ENCODE peak calls at places on chromosome 18, in seven cellular contexts. R is NB4, B is SK-N-SH, I is psoas muscle, G is astrocyte of the spinal cord, N is colonic mucosa, J is A549. X is an unnamed sample.

GRCh38 chr18:27473359-27473758 is 288.3 kb upstream of the CHST9 start:
- DNase-seq in B (no peak), G (no peak), J (no peak), N (no peak), I (no peak), R (no peak), X (no peak)

GRCh38 chr18:30903566-30903965 is 139.0 kb downstream of the DSC3 start:
- DNase-seq in I (no peak), N (no peak), R (no peak), B (no peak), G (peak; percentile 84), J (no peak), X (no peak)

GRCh38 chr18:50748243-50749229 is 71.3 kb downstream of the MRO start:
- DNase-seq in R (no peak), G (no peak), J (no peak), B (no peak), I (no peak), N (no peak), X (no peak)

GRCh38 chr18:48894266-48894600 is 56.5 kb downstream of the SMAD7 start:
- DNase-seq in R (no peak), N (no peak), G (no peak), J (no peak), B (no peak), I (no peak), X (no peak)

GRCh38 chr18:21684731-21685130 is 19.8 kb downstream of the ABHD3 start:
- DNase-seq in B (no peak), R (no peak), G (no peak), N (no peak), I (no peak), J (no peak), X (no peak)

GRCh38 chr18:41490861-41491260 is 464.2 kb upstream of the PIK3C3 start:
- DNase-seq in J (no peak), G (no peak), N (no peak), I (no peak), R (no peak), B (no peak), X (no peak)

GRCh38 chr18:5895886-5896740 is 791 bp upstream of the TMEM200C start:
- DNase-seq in G (peak; percentile 77), J (no peak), R (no peak), I (peak; percentile 61), B (peak; percentile 72), N (no peak), X (no peak)

GRCh38 chr18:4020026-4020425 is 435.1 kb downstream of the DLGAP1 start:
- DNase-seq in I (no peak), B (no peak), R (no peak), J (no peak), N (no peak), G (no peak), X (no peak)

GRCh38 chr18:65906621-65907034 is 155.8 kb downstream of the CDH7 start:
- DNase-seq in B (no peak), R (no peak), I (no peak), J (no peak), N (peak; percentile 88), G (no peak), X (peak; percentile 67)

GRCh38 chr18:35289293-35290069 is 548 bp downstream of the ZSCAN30 start:
- DNase-seq in R (peak; percentile 25), J (no peak), I (no peak), B (peak; percentile 30), G (peak; percentile 5), N (peak; percentile 45), X (peak; percentile 52)

GRCh38 chr18:48993586-48993985 is 42.8 kb upstream of the SMAD7 start:
- DNase-seq in N (no peak), G (no peak), R (no peak), I (peak; percentile 55), J (no peak), B (no peak), X (no peak)

GRCh38 chr18:76937597-76937996 is 115.2 kb downstream of the ZNF236 start:
- DNase-seq in B (no peak), I (no peak), R (no peak), G (no peak), J (no peak), N (no peak), X (no peak)

GRCh38 chr18:49652841-49653240 is 91.0 kb downstream of the LIPG start:
- DNase-seq in R (no peak), J (no peak), G (no peak), I (no peak), B (no peak), N (no peak), X (no peak)

GRCh38 chr18:13437801-13438506 is 219.4 kb downstream of the LDLRAD4 start:
- DNase-seq in I (peak; percentile 9), J (no peak), R (no peak), B (no peak), G (no peak), N (no peak), X (peak; percentile 40)

GRCh38 chr18:78913830-78914585 is 65.6 kb upstream of the SALL3 start:
- DNase-seq in I (no peak), R (no peak), B (no peak), N (no peak), J (no peak), G (no peak), X (no peak)

GRCh38 chr18:48799724-48800315 is 150.9 kb downstream of the SMAD7 start:
- DNase-seq in B (no peak), N (peak; percentile 15), G (no peak), J (no peak), R (no peak), I (peak; percentile 18), X (no peak)

GRCh38 chr18:58335223-58335622 is 291.2 kb downstream of the NEDD4L start:
- DNase-seq in B (no peak), R (no peak), G (no peak), J (no peak), N (no peak), I (no peak), X (no peak)

GRCh38 chr18:52409732-52410131 is 69.7 kb downstream of the DCC start:
- DNase-seq in J (peak; percentile 1), R (peak; percentile 2), I (no peak), G (no peak), N (no peak), B (no peak), X (peak; percentile 8)

GRCh38 chr18:5546660-5547059 is 2.9 kb upstream of the EPB41L3 start:
- DNase-seq in R (peak; percentile 19), N (no peak), I (no peak), B (peak; percentile 33), J (no peak), G (peak; percentile 72), X (no peak)

GRCh38 chr18:8848541-8848940 is 143.2 kb downstream of the MTCL1 start:
- DNase-seq in G (no peak), I (no peak), R (no peak), J (no peak), N (no peak), B (no peak), X (no peak)

GRCh38 chr18:34222396-34223163 is 2.1 kb downstream of the NOL4 start:
- DNase-seq in G (peak; percentile 9), I (peak; percentile 51), N (peak; percentile 22), B (peak; percentile 64), J (no peak), R (no peak), X (no peak)

GRCh38 chr18:34223164-34223892 is 1.4 kb downstream of the NOL4 start:
- DNase-seq in B (peak; percentile 57), N (peak; percentile 21), R (no peak), I (no peak), J (no peak), G (peak; percentile 9), X (no peak)

GRCh38 chr18:34225218-34225553 is 473 bp upstream of the NOL4 start:
- DNase-seq in N (no peak), G (no peak), B (no peak), R (no peak), I (no peak), J (no peak), X (no peak)

GRCh38 chr18:34223893-34224422 is 755 bp downstream of the NOL4 start:
- DNase-seq in I (no peak), R (no peak), N (no peak), B (peak; percentile 40), G (peak; percentile 5), J (no peak), X (no peak)

GRCh38 chr18:34224423-34225217 is at the start of gene NOL4:
- DNase-seq in R (no peak), N (peak; percentile 71), I (no peak), B (peak; percentile 89), J (no peak), G (peak; percentile 60), X (peak; percentile 60)
- H3K4me3 ChIP-seq in R (no peak within 1 kb of the TSS), N (peak within 1 kb of the TSS; percentile 42), I (peak within 1 kb of the TSS; percentile 67), B (peak within 1 kb of the TSS; percentile 58), J (no peak within 1 kb of the TSS), G (peak within 1 kb of the TSS; percentile 51), X (peak within 1 kb of the TSS; percentile 31)

DNA sequence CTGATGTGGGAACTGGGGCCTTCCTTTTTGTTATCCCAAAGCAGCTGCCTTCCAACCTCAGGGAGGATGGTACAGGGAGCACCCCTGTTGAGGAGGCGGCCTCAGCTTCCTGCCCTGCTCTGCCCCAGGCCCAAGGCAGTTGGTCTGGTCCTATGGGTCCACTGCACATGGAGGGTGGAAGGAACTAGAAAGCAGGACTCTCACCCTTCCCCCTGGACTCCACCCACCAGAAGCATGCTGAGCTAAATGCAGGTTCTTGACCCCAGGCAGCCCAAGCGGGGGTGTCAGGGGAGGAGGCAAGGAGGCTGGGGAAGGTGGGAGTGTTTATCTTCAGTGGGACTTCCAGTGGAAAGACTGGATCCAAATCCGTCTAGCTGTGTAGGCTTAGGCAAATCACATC is 158.5 kb downstream of the SMAD2 start:
- DNase-seq in G (no peak), N (no peak), B (no peak), R (no peak), I (no peak), J (no peak), X (no peak)
- H3K4me3 ChIP-seq in G (no peak overlapping the region), N (no peak overlapping the region), B (no peak overlapping the region), R (no peak overlapping the region), I (no peak overlapping the region), J (no peak overlapping the region), X (no peak overlapping the region)

DNA sequence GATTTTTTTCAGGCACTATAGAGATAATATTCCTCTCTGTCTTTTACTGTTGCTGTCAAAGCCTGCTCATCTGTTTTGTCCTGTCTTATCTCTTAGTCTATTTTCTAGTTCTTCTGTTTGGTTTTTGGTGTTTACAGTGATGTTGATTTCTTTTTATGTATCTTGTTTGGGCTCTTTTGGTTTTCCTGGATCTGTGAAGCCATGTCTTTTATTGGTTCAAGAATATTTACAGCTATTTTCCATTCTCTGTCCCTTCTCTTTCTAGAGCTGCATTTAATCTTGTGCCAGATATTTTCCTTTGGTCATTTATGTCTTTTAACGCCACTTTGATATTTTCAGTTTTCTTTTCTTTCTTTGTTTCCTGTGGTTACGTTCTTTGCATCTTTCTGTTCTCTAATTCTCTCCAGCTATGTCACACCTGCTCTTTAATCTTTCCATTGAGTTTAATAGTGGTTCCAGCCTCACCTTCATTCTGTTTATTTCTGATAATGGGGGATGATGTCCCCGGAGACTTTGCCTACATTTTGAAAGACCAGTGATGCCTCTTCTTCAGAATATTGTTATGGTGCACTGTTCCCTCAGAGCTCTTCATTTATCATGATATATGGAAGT is 32.0 kb downstream of the SMCHD1 start:
- DNase-seq in J (no peak), I (no peak), B (no peak), G (no peak), R (no peak), N (no peak), X (no peak)
- H3K4me3 ChIP-seq in J (no peak overlapping the region), I (no peak overlapping the region), B (no peak overlapping the region), G (no peak overlapping the region), R (no peak overlapping the region), N (no peak overlapping the region), X (no peak overlapping the region)

DNA sequence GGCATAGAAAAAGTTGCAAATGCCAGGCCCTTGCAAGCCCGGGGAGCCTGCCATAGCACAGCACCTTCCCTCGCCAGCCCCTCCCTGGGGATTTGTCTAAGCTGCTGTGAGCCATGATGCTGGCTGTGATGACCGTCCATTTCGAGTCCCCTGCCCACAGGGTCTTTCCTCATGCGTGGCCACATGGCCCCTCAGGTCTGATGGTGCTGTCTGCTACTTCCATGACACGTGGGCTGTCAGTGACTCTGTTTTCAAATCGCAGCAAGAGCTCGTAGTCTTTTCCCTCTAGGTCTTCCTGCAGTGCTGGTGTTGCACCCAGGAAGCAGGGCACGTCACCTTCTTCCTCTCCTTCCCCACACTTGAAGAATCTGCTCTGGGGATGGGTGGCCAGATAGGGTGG is 15.5 kb upstream of the GNAL start:
- DNase-seq in I (no peak), G (no peak), R (no peak), N (no peak), J (no peak), B (no peak), X (no peak)
- H3K4me3 ChIP-seq in I (no peak overlapping the region), G (no peak overlapping the region), R (no peak overlapping the region), N (no peak overlapping the region), J (no peak overlapping the region), B (no peak overlapping the region), X (no peak overlapping the region)

X was measured in transverse colon.